ENCODE peak calls at places on chromosomes 13 and 19, in five cellular contexts. O, Y, I, W and M are unnamed samples.

GRCh38 chr19:49691243-49692101 is 556 bp downstream of the CPT1C start:
- DNase-seq in O (peak), Y (peak), I (peak), W (no peak), M (peak)

GRCh38 chr19:30085394-30085793 is 143.4 kb downstream of the URI1 start:
- DNase-seq in O (no peak), Y (no peak), I (peak), W (no peak), M (no peak)

GRCh38 chr19:7917292-7918061 is 2.7 kb upstream of the SNAPC2 start:
- DNase-seq in O (peak), Y (peak), I (peak), W (no peak), M (peak)

GRCh38 chr19:38683393-38684077 is 36.1 kb downstream of the ACTN4 start:
- DNase-seq in O (no peak), Y (peak), I (peak), W (peak), M (no peak)

GRCh38 chr13:61138857-61139256 is 276.8 kb downstream of the PCDH20 start:
- DNase-seq in O (no peak), Y (no peak), I (no peak), W (no peak), M (no peak)

GRCh38 chr19:57830071-57830602 is at the start of gene ZNF587B:
- DNase-seq in O (peak), Y (peak), I (peak), W (peak), M (peak)

GRCh38 chr19:35559781-35560180 is 3.7 kb downstream of the ATP4A start:
- DNase-seq in O (no peak), Y (no peak), I (no peak), W (no peak), M (no peak)

GRCh38 chr13:112968380-112968909 is 569 bp upstream of the MCF2L start:
- DNase-seq in O (no peak), Y (peak), I (peak), W (peak), M (peak)

GRCh38 chr19:42132030-42132628 is at the start of gene POU2F2:
- DNase-seq in O (no peak), Y (no peak), I (peak), W (no peak), M (no peak)

GRCh38 chr19:1217366-1217765 is 11.8 kb downstream of the STK11 start:
- DNase-seq in O (no peak), Y (peak), I (no peak), W (no peak), M (no peak)

GRCh38 chr19:33621065-33621785 is 528 bp upstream of the CHST8 start:
- DNase-seq in O (peak), Y (no peak), I (no peak), W (no peak), M (no peak)

GRCh38 chr13:28483313-28483931 is 11.5 kb downstream of the FLT1 start:
- DNase-seq in O (no peak), Y (no peak), I (no peak), W (no peak), M (no peak)

GRCh38 chr13:105334211-105334610 is 1201.3 kb downstream of the EFNB2 start:
- DNase-seq in O (no peak), Y (no peak), I (peak), W (no peak), M (no peak)

GRCh38 chr19:38204096-38204495 is 19.9 kb downstream of the DPF1 start:
- DNase-seq in O (no peak), Y (no peak), I (no peak), W (no peak), M (no peak)

GRCh38 chr19:55372316-55373081 is 2.2 kb upstream of the IL11 start:
- DNase-seq in O (no peak), Y (peak), I (no peak), W (no peak), M (no peak)

GRCh38 chr13:98033277-98034247 is 80.1 kb downstream of the IPO5 start:
- DNase-seq in O (peak), Y (no peak), I (peak), W (no peak), M (peak)

GRCh38 chr19:1513492-1514294 is 874 bp upstream of the ADAMTSL5 start:
- DNase-seq in O (no peak), Y (no peak), I (peak), W (no peak), M (peak)

GRCh38 chr19:43432866-43433673 is 18.4 kb downstream of the TEX101 start:
- DNase-seq in O (peak), Y (peak), I (peak), W (peak), M (peak)

GRCh38 chr19:45123440-45123850 is 30.5 kb downstream of the PPP1R37 start:
- DNase-seq in O (no peak), Y (no peak), I (no peak), W (peak), M (no peak)

GRCh38 chr13:40438999-40439797 is 227.2 kb downstream of the FOXO1 start:
- DNase-seq in O (no peak), Y (no peak), I (no peak), W (no peak), M (no peak)

GRCh38 chr13:80419416-80419815 is 78.5 kb upstream of the SPRY2 start:
- DNase-seq in O (no peak), Y (no peak), I (no peak), W (no peak), M (no peak)

GRCh38 chr19:35977446-35978222 is 17.4 kb upstream of the SDHAF1 start:
- DNase-seq in O (no peak), Y (peak), I (peak), W (no peak), M (no peak)

GRCh38 chr19:46426506-46427162 is 2.1 kb downstream of the PNMA8C start:
- DNase-seq in O (peak), Y (peak), I (peak), W (no peak), M (peak)

GRCh38 chr19:9857920-9858746 is 23.0 kb downstream of the PIN1 start:
- DNase-seq in O (no peak), Y (no peak), I (no peak), W (no peak), M (no peak)

GRCh38 chr19:38409631-38410133 is 6.8 kb downstream of the FAM98C start:
- DNase-seq in O (no peak), Y (no peak), I (no peak), W (no peak), M (no peak)

GRCh38 chr13:86572115-86572514 is 772.9 kb upstream of the SLITRK6 start:
- DNase-seq in O (no peak), Y (no peak), I (no peak), W (no peak), M (no peak)

GRCh38 chr13:31982540-31982939 is 49.0 kb upstream of the FRY start:
- DNase-seq in O (no peak), Y (no peak), I (no peak), W (peak), M (no peak)

GRCh38 chr19:14654786-14655185 is 19.9 kb downstream of the ADGRE3 start:
- DNase-seq in O (no peak), Y (no peak), I (no peak), W (no peak), M (no peak)

GRCh38 chr19:14661372-14661924 is 13.2 kb downstream of the ADGRE3 start:
- DNase-seq in O (no peak), Y (no peak), I (no peak), W (no peak), M (no peak)

GRCh38 chr19:14659886-14660489 is 14.7 kb downstream of the ADGRE3 start:
- DNase-seq in O (no peak), Y (no peak), I (no peak), W (no peak), M (no peak)
- TF ChIP-seq CTCF in O (no peak), Y (no peak), I (no peak), W (no peak), M (no peak)

DNA sequence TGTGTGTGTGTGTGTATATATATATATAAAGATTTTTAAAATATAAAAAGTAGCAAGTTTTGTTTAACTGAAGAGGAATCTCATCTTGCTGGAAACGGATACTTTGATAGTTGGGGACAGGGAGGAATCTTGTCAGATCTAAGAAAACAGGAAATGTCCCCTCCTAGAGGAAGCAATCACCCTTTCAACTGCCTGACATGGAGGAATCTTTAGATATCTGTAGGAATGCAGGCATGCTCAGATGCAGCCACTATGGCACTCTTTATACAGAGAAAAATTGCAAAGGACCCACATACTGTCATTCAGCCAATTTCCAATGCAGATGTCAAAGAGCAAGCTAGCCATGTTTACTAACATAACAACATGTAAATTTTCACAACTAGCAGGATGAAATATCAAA is 38.8 kb downstream of the ZNF611 start:
- DNase-seq in O (no peak), Y (no peak), I (no peak), W (no peak), M (no peak)
- TF ChIP-seq CTCF in O (no peak), Y (no peak), I (no peak), W (no peak), M (no peak)

GRCh38 chr19:16021796-16022195 is 54.5 kb upstream of the TPM4 start:
- DNase-seq in O (no peak), Y (no peak), I (no peak), W (no peak), M (no peak)
- TF ChIP-seq CTCF in O (no peak), Y (no peak), I (no peak), W (no peak), M (no peak)

DNA sequence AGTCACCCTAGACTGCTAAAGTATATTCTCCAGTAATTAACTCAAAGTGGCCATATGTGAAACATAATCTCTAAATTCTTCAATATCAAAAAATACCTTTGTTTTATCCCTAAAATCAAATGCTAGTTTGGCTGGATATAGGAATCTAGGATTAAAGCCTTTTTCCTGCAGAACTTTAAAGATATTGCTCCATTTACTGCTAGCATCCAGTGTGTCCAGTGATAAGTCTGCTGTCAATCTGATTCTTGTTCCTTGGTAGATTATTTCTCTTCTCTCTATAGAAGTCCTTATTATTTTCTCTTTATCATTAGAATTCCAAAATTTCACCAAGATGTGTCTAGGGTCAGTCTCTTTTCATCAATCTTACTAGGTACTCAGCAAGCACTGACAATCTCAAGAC is 384.6 kb downstream of the FGF14 start:
- DNase-seq in O (no peak), Y (no peak), I (no peak), W (no peak), M (no peak)
- TF ChIP-seq CTCF in O (no peak), Y (no peak), I (no peak), W (no peak), M (no peak)

GRCh38 chr13:65677906-65678305 is 1552.2 kb downstream of the PCDH9 start:
- DNase-seq in O (no peak), Y (no peak), I (no peak), W (no peak), M (no peak)
- TF ChIP-seq CTCF in O (no peak), Y (no peak), I (peak), W (no peak), M (no peak)

DNA sequence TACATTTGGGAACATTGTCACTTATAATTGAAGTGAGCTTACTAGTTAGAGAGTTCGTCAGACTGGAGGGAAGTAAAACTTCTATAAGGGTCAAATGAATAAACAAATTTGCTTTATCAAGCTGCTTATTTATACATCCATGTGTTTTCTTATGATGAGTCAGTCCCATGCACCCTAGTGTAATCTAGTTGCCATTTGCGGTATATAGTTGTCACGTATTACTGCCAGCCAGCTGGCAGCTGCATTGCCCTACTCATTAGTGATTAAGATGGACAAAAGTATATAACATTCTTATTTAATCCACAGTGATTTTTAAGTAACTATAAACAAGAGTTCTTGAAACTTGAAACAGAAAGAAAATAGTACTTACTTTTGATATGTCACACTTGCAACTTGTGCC is 182.4 kb downstream of the GPC6 start:
- DNase-seq in O (no peak), Y (no peak), I (no peak), W (no peak), M (no peak)
- TF ChIP-seq CTCF in O (no peak), Y (no peak), I (no peak), W (no peak), M (no peak)

GRCh38 chr19:47475460-47475859 is 3.8 kb upstream of the SLC8A2 start:
- DNase-seq in O (no peak), Y (no peak), I (no peak), W (no peak), M (no peak)

GRCh38 chr19:47471733-47472457 is at the start of gene SLC8A2:
- DNase-seq in O (peak), Y (peak), I (peak), W (peak), M (peak)

GRCh38 chr19:47471381-47471732 is 336 bp downstream of the SLC8A2 start:
- DNase-seq in O (no peak), Y (no peak), I (no peak), W (no peak), M (no peak)

GRCh38 chr19:47470447-47471195 is 1.1 kb downstream of the SLC8A2 start:
- DNase-seq in O (no peak), Y (no peak), I (no peak), W (no peak), M (no peak)

GRCh38 chr19:47473336-47473735 is 1.6 kb upstream of the SLC8A2 start:
- DNase-seq in O (no peak), Y (no peak), I (no peak), W (no peak), M (no peak)
- TF ChIP-seq CTCF in O (no peak), Y (no peak), I (no peak), W (no peak), M (no peak)

GRCh38 chr13:49649244-49649962 is 21.1 kb downstream of the ARL11 start:
- DNase-seq in O (no peak), Y (no peak), I (peak), W (no peak), M (no peak)
- TF ChIP-seq CTCF in O (peak), Y (no peak), I (peak), W (no peak), M (peak)